ENCODE peak calls at places on chromosome 2, in six cellular contexts. H, B, R, V, G and J are unnamed samples.
A peak's percentile ranks its signal among the peaks of the same experiment; 100 is the strongest.

GRCh38 chr2:96241901-96242611 is 23.7 kb downstream of the TMEM127 start:
- DNase-seq in H (no peak), B (peak; percentile 64), R (no peak), V (peak; percentile 60), G (no peak), J (peak; percentile 28)

GRCh38 chr2:240604291-240604938 is 17.9 kb downstream of the CAPN10 start:
- DNase-seq in H (peak; percentile 65), B (no peak), R (no peak), V (peak; percentile 31), G (no peak), J (no peak)

GRCh38 chr2:35228584-35228983 is 1127.0 kb upstream of the CRIM1 start:
- DNase-seq in H (no peak), B (no peak), R (no peak), V (no peak), G (no peak), J (no peak)

GRCh38 chr2:241620419-241620769 is 16.6 kb downstream of the THAP4 start:
- DNase-seq in H (no peak), B (no peak), R (no peak), V (peak; percentile 39), G (no peak), J (no peak)

GRCh38 chr2:135030826-135031225 is 16.4 kb downstream of the MAP3K19 start:
- DNase-seq in H (no peak), B (no peak), R (no peak), V (peak; percentile 51), G (no peak), J (no peak)

GRCh38 chr2:130920417-130921030 is 83.8 kb downstream of the ARHGEF4 start:
- DNase-seq in H (no peak), B (peak; percentile 39), R (peak; percentile 82), V (peak; percentile 68), G (peak; percentile 89), J (peak; percentile 47)

GRCh38 chr2:108855194-108855593 is 68.6 kb downstream of the CCDC138 start:
- DNase-seq in H (no peak), B (peak; percentile 3), R (no peak), V (no peak), G (no peak), J (no peak)

GRCh38 chr2:118246726-118247125 is 158.5 kb downstream of the INSIG2 start:
- DNase-seq in H (no peak), B (no peak), R (no peak), V (no peak), G (no peak), J (no peak)

GRCh38 chr2:72583376-72583775 is 242.5 kb downstream of the EXOC6B start:
- DNase-seq in H (no peak), B (no peak), R (no peak), V (no peak), G (no peak), J (no peak)

GRCh38 chr2:219451626-219452360 is 17.1 kb downstream of the SPEG start:
- DNase-seq in H (peak; percentile 77), B (no peak), R (no peak), V (no peak), G (no peak), J (no peak)

GRCh38 chr2:949894-950626 is 589 bp upstream of the SNTG2 start:
- DNase-seq in H (no peak), B (no peak), R (no peak), V (no peak), G (no peak), J (no peak)

GRCh38 chr2:241036397-241036963 is 38.1 kb downstream of the SNED1 start:
- DNase-seq in H (no peak), B (peak; percentile 78), R (peak; percentile 68), V (no peak), G (no peak), J (no peak)

GRCh38 chr2:21396252-21396651 is 272.5 kb downstream of the TDRD15 start:
- DNase-seq in H (no peak), B (no peak), R (no peak), V (no peak), G (no peak), J (no peak)

GRCh38 chr2:240604939-240605716 is 18.6 kb downstream of the CAPN10 start:
- DNase-seq in H (no peak), B (no peak), R (no peak), V (no peak), G (no peak), J (no peak)

GRCh38 chr2:96626553-96626942 is 11.6 kb downstream of the KANSL3 start:
- DNase-seq in H (no peak), B (no peak), R (no peak), V (no peak), G (no peak), J (no peak)

GRCh38 chr2:26043862-26044736 is 10.2 kb downstream of the RAB10 start:
- DNase-seq in H (no peak), B (peak; percentile 11), R (no peak), V (no peak), G (no peak), J (no peak)

GRCh38 chr2:173210270-173211196 is 134.9 kb downstream of the MAP3K20 start:
- DNase-seq in H (peak; percentile 72), B (peak; percentile 69), R (no peak), V (peak; percentile 91), G (peak; percentile 62), J (no peak)

GRCh38 chr2:43059183-43059897 is 167.1 kb downstream of the ZFP36L2 start:
- DNase-seq in H (peak; percentile 71), B (no peak), R (no peak), V (peak; percentile 90), G (peak; percentile 61), J (no peak)

GRCh38 chr2:58157754-58158153 is 83.4 kb downstream of the FANCL start:
- DNase-seq in H (no peak), B (no peak), R (no peak), V (no peak), G (no peak), J (no peak)

GRCh38 chr2:201126308-201127127 is 10.6 kb downstream of the CFLAR start:
- DNase-seq in H (no peak), B (peak; percentile 34), R (no peak), V (no peak), G (no peak), J (no peak)

GRCh38 chr2:203759692-203760365 is 53.4 kb downstream of the CD28 start:
- DNase-seq in H (no peak), B (no peak), R (no peak), V (peak; percentile 85), G (no peak), J (no peak)

GRCh38 chr2:183010112-183010511 is 28.1 kb downstream of the NCKAP1 start:
- DNase-seq in H (no peak), B (no peak), R (no peak), V (peak; percentile 94), G (no peak), J (no peak)

GRCh38 chr2:120108749-120109148 is 95.9 kb downstream of the EPB41L5 start:
- DNase-seq in H (no peak), B (no peak), R (no peak), V (peak; percentile 22), G (no peak), J (no peak)

GRCh38 chr2:163466583-163466982 is 269.2 kb downstream of the FIGN start:
- DNase-seq in H (no peak), B (no peak), R (no peak), V (no peak), G (no peak), J (no peak)

GRCh38 chr2:108571262-108571661 is 37.0 kb downstream of the LIMS1 start:
- DNase-seq in H (no peak), B (no peak), R (no peak), V (no peak), G (no peak), J (no peak)

GRCh38 chr2:197633109-197633657 is 42.2 kb downstream of the RFTN2 start:
- DNase-seq in H (no peak), B (no peak), R (no peak), V (no peak), G (no peak), J (no peak)

GRCh38 chr2:203737360-203737759 is 30.9 kb downstream of the CD28 start:
- DNase-seq in H (no peak), B (no peak), R (no peak), V (no peak), G (no peak), J (no peak)

GRCh38 chr2:29225814-29226213 is 110.6 kb downstream of the CLIP4 start:
- DNase-seq in H (no peak), B (no peak), R (no peak), V (no peak), G (no peak), J (no peak)
- TF ChIP-seq CTCF in H (no peak), B (no peak), R (no peak), V (no peak), G (no peak), J (no peak)

DNA sequence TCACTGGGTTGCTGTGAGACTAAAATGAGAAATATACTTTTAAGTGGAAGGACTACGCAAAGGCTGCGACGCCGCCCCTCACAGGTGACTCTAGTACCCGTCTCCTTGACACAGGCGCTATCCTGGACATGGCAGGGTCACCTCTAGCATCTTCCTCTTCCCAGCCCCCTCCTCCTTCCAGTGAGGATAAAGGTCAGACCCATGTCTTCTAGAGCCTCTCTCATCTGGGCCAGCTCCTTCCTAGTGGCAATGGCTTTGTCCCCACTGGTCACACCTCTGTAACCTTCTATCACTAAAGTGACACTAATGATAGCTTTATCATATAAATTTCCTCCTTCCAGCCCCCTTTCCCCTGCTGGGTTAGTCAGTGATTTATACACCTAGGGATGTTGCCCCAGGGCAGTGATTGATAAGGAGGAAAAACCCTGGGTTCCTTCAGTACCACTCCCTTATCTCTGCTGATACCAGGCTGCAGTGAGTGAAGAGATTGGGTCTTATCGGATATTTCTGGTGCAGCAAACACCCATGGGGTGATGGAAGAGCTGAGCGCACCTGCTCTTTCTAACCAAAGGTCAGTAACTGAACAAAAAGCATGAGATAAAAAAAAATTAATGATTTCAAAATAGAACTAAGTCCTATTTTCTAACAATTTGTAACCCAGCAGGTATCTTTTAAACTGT is 62.0 kb upstream of the FZD5 start:
- DNase-seq in H (no peak), B (no peak), R (no peak), V (no peak), G (no peak), J (no peak)
- TF ChIP-seq CTCF in H (no peak), B (no peak), R (no peak), V (no peak), G (no peak), J (no peak)

DNA sequence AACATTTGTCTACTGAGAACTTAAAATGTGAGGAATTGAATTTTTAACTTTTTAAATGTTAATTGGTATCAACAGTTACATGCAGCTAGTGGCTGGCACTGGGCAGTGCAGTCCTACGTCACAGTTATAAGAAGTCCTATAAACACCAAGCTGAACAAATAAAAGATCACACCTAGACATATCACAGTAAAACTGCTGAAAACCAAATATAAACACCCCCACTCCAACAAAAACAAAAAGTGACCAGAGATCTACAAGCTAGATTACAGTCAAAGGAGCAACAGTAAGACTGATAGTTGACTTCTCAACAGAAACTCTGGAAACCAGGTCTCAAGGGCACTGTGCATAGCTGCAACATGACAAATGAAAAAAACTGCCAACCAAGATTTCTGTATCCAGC is 19.4 kb downstream of the TLK1 start:
- DNase-seq in H (no peak), B (no peak), R (no peak), V (peak; percentile 13), G (no peak), J (no peak)
- TF ChIP-seq CTCF in H (no peak), B (no peak), R (peak; percentile 56), V (peak; percentile 4), G (no peak), J (no peak)

DNA sequence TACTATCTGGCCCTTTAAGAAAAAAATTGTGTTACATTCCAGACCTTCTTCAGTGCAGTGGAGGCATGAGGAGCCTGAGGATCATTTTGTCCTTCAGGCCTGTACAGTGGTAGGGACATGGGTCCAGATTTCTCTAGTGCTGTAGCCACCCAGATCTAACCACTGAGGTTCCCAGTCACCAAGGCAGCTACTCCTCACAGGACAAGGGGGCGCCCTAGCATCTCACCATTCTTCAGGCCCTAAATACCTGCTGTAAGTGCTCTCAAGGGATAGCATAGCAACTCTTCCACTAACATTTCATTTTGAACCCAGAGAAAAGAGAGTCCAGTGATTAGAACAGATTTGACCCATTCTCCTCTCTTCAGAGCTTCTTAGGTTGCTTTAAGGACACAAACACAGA is 1533.0 kb downstream of the LRP1B start:
- DNase-seq in H (no peak), B (no peak), R (no peak), V (no peak), G (no peak), J (no peak)
- TF ChIP-seq CTCF in H (no peak), B (no peak), R (no peak), V (no peak), G (no peak), J (no peak)